ENCODE peak calls at places on chromosomes 3 and 15, in nine cellular contexts. M is colonic mucosa; R is DND-41; G is H7; V is CD8-positive, alpha-beta memory T cell; L is upper lobe of right lung; J is mucosa of descending colon; B is OCI-LY7; H is heart left ventricle. Y is an unnamed sample.

GRCh38 chr15:30978328-30978727 is 13.1 kb downstream of the MTMR10 start:
- DNase-seq in M (no peak), R (no peak), G (no peak), V (no peak), L (no peak), J (no peak), B (no peak), H (no peak), Y (no peak)

GRCh38 chr3:18745472-18745871 is 320.3 kb upstream of the SATB1 start:
- DNase-seq in M (no peak), R (no peak), G (no peak), V (no peak), L (no peak), J (peak; percentile 11), B (no peak), H (no peak), Y (no peak)

GRCh38 chr3:131535596-131535995 is 32.8 kb upstream of the MRPL3 start:
- DNase-seq in M (no peak), R (no peak), G (no peak), V (no peak), L (no peak), J (no peak), B (no peak), H (no peak), Y (no peak)

GRCh38 chr15:77173487-77173886 is 102.6 kb upstream of the TSPAN3 start:
- DNase-seq in M (peak; percentile 41), R (no peak), G (no peak), V (no peak), L (no peak), J (no peak), B (no peak), H (no peak), Y (no peak)

GRCh38 chr15:81258455-81258854 is 61.8 kb downstream of the IL16 start:
- DNase-seq in M (no peak), R (no peak), G (no peak), V (no peak), L (no peak), J (no peak), B (no peak), H (no peak), Y (no peak)

GRCh38 chr3:123341871-123342630 is 106.8 kb downstream of the ADCY5 start:
- DNase-seq in M (no peak), R (no peak), G (no peak), V (no peak), L (peak; percentile 58), J (no peak), B (no peak), H (no peak), Y (no peak)

GRCh38 chr15:68818088-68818670 is 2.5 kb downstream of the ANP32A start:
- DNase-seq in M (peak; percentile 62), R (peak; percentile 84), G (peak; percentile 90), V (peak; percentile 72), L (peak; percentile 89), J (peak; percentile 68), B (peak; percentile 79), H (peak; percentile 68), Y (peak; percentile 74)

GRCh38 chr15:77967785-77968184 is 109.7 kb downstream of the TBC1D2B start:
- DNase-seq in M (no peak), R (no peak), G (no peak), V (no peak), L (no peak), J (no peak), B (no peak), H (no peak), Y (no peak)

GRCh38 chr3:181265750-181266333 is 276.3 kb upstream of the DNAJC19 start:
- DNase-seq in M (no peak), R (no peak), G (no peak), V (no peak), L (no peak), J (no peak), B (peak; percentile 16), H (no peak), Y (no peak)
- H3K4me3 ChIP-seq in M (no peak overlapping the region), R (peak overlapping the region; percentile 24), G (no peak overlapping the region), V (no peak overlapping the region), L (peak overlapping the region; percentile 15), J (no peak overlapping the region), B (peak overlapping the region; percentile 32), H (no peak overlapping the region), Y (no peak overlapping the region)

DNA sequence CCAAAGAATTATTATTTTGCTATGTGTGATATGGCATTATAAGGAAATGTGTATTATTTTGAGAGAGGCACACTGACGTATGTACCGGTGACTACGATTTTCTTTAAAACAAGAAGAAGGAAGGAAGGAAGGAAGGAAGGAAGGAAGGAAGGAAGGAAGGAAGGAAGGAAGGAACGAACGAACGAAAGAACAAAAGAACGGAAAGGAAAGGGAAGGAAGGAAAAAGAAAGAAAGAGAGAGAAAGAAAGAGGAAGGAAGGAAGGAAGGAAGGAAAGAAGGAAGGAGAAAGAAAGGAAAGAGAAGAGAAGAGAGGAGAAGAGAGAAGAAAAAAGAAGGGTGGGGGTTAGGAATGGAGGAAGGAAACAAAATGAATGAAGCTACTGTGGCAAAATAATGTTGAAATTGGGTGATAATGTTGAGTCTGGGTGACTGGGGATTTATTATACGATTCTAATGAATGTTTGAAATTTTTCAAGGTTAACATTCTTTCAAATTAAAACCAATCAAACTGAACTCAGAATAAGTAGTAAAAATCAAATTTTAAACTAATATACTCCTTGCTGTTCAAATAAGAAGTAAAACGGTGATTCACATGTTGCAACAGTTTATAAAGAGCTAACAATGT is 70.3 kb downstream of the PHC3 start:
- DNase-seq in M (no peak), R (no peak), G (no peak), V (no peak), L (no peak), J (no peak), B (no peak), H (no peak), Y (no peak)
- H3K36me3 ChIP-seq in M (peaks cover 11% of the 10 kb centered on the region), R (peaks cover 81% of the 10 kb centered on the region), G (no peaks in the 10 kb centered on the region), V (peaks cover 20% of the 10 kb centered on the region), L (peaks cover 70% of the 10 kb centered on the region), J (peaks cover 3% of the 10 kb centered on the region), B (peaks cover 96% of the 10 kb centered on the region), H (peaks cover 34% of the 10 kb centered on the region), Y (peaks cover 46% of the 10 kb centered on the region)

GRCh38 chr3:13895155-13896105 is 15.6 kb upstream of the WNT7A start:
- DNase-seq in M (peak; percentile 96), R (peak; percentile 91), G (peak; percentile 98), V (peak; percentile 95), L (peak; percentile 97), J (peak; percentile 96), B (peak; percentile 82), H (peak; percentile 94), Y (peak; percentile 94)

GRCh38 chr3:13894812-13895154 is 14.9 kb upstream of the WNT7A start:
- DNase-seq in M (no peak), R (no peak), G (no peak), V (no peak), L (no peak), J (peak; percentile 12), B (no peak), H (no peak), Y (no peak)

GRCh38 chr3:13892304-13892703 is 12.4 kb upstream of the WNT7A start:
- DNase-seq in M (no peak), R (no peak), G (no peak), V (no peak), L (no peak), J (no peak), B (no peak), H (no peak), Y (no peak)

GRCh38 chr3:13894096-13894811 is 14.4 kb upstream of the WNT7A start:
- DNase-seq in M (no peak), R (no peak), G (no peak), V (no peak), L (no peak), J (no peak), B (no peak), H (no peak), Y (no peak)

DNA sequence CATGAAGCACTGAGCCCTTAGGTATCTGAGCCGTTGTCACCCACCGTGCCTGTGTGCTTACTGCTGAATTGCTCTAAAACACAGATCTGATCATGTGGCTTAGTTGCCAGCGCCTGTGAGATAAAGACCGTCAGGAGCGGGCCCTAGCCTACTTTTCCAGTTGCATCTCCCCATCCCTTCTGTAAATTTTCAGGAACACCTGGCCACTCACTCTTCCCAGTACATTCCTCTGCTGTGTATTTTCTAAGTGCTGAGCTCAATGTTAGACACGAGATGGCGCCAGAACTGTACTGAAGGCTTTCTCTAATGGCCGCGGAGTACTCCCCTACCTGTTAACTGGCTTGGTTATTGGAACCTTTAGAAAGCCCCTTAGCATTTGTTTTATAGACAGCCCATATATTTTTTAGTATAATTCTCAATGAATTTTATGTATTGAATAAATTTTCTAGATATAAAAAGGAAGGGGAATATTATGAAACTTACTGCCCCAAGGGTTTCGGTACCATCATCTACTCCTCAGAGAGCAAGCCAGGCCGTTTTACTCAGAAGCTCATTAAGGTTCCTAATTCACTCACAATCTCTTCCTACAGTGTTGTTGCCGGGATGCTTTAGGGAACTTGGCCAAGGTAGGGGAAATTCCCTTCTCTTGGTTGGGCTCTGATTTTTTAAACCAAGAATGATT is 16.7 kb upstream of the WNT7A start:
- DNase-seq in M (peak; percentile 70), R (peak; percentile 66), G (peak; percentile 76), V (peak; percentile 72), L (no peak), J (peak; percentile 73), B (peak; percentile 68), H (no peak), Y (peak; percentile 67)
- H3K4me3 ChIP-seq in M (no peak overlapping the region), R (peak overlapping the region; percentile 57), G (no peak overlapping the region), V (peak overlapping the region; percentile 71), L (peak overlapping the region; percentile 61), J (no peak overlapping the region), B (no peak overlapping the region), H (peak overlapping the region; percentile 62), Y (no peak overlapping the region)

GRCh38 chr3:11563159-11563558 is 80.6 kb downstream of the VGLL4 start:
- DNase-seq in M (no peak), R (no peak), G (peak; percentile 43), V (no peak), L (no peak), J (no peak), B (no peak), H (no peak), Y (no peak)

GRCh38 chr3:11564577-11565001 is 79.1 kb downstream of the VGLL4 start:
- DNase-seq in M (no peak), R (no peak), G (peak; percentile 61), V (no peak), L (no peak), J (no peak), B (no peak), H (no peak), Y (no peak)

GRCh38 chr3:11563749-11564148 is 80.0 kb downstream of the VGLL4 start:
- DNase-seq in M (no peak), R (no peak), G (peak; percentile 42), V (no peak), L (no peak), J (no peak), B (no peak), H (no peak), Y (no peak)

GRCh38 chr3:11560746-11561145 is 83.0 kb downstream of the VGLL4 start:
- DNase-seq in M (no peak), R (no peak), G (peak; percentile 52), V (no peak), L (no peak), J (no peak), B (no peak), H (no peak), Y (no peak)

DNA sequence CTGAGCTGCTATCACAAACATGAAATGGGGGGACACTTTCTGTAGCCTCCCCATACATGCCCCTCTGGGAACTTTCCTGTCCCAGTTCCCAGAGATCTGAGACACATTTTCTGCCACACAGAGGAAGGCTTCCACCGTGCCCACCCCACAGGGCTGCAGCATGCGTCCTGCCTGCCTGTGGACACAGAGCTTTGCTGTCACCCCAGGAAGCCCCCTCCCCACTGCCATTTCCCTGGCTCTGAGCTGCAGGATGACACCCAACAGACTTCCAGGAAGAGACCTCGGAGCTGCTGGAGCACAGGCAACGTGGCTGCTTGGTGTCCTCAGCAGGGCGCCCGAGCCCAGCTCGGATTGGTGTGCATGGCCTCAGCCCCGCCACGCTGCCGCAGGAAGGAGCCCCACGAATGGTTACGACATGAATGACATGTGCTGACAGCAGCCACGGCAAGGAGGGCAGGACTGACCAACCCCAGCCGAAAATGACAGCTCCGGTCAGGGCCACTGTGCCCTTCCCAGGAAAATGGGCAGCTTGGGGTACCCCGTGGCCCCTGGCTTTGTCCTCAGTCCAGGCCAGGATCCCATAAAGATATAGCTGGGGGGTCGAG is 81.3 kb downstream of the VGLL4 start:
- DNase-seq in M (no peak), R (no peak), G (peak; percentile 49), V (no peak), L (no peak), J (no peak), B (no peak), H (no peak), Y (no peak)
- H3K36me3 ChIP-seq in M (no peaks in the 10 kb centered on the region), R (peaks cover 99% of the 10 kb centered on the region), G (peaks cover 3% of the 10 kb centered on the region), V (peaks cover 4% of the 10 kb centered on the region), L (peaks cover 63% of the 10 kb centered on the region), J (no peaks in the 10 kb centered on the region), B (peaks cover 46% of the 10 kb centered on the region), H (peaks cover 23% of the 10 kb centered on the region), Y (peaks cover 11% of the 10 kb centered on the region)